ENCODE peak calls at places on chromosomes 11 and 22, in six cellular contexts. One of them, this sample, is unnamed.

GRCh38 chr22:46764779-46765485 is 2.5 kb downstream of the TBC1D22A start:
- DNase-seq in WTC11: no peak
- DNase-seq in endothelial cell of umbilical vein: no peak
- DNase-seq in A549: no peak
- DNase-seq in H1: no peak
- DNase-seq in K562: no peak
- DNase-seq in this sample: no peak

GRCh38 chr22:24011735-24012068 is 598 bp downstream of the CABIN1 start:
- DNase-seq in WTC11: no peak
- DNase-seq in endothelial cell of umbilical vein: no peak
- DNase-seq in A549: no peak
- DNase-seq in H1: no peak
- DNase-seq in K562: no peak
- DNase-seq in this sample: no peak

GRCh38 chr11:119320593-119321524 is 3.9 kb upstream of the MCAM start:
- DNase-seq in WTC11: peak; percentile 71
- DNase-seq in endothelial cell of umbilical vein: peak; percentile 73
- DNase-seq in A549: peak; percentile 22
- DNase-seq in H1: peak; percentile 78
- DNase-seq in K562: peak; percentile 84
- DNase-seq in this sample: no peak

GRCh38 chr11:119599864-119600593 is 129.0 kb downstream of the NECTIN1 start:
- DNase-seq in WTC11: no peak
- DNase-seq in endothelial cell of umbilical vein: no peak
- DNase-seq in A549: no peak
- DNase-seq in H1: no peak
- DNase-seq in K562: no peak
- DNase-seq in this sample: no peak

GRCh38 chr22:37166675-37167066 is 17.0 kb upstream of the IL2RB start:
- DNase-seq in WTC11: peak; percentile 84
- DNase-seq in endothelial cell of umbilical vein: peak; percentile 82
- DNase-seq in A549: peak; percentile 84
- DNase-seq in H1: peak; percentile 90
- DNase-seq in K562: peak; percentile 78
- DNase-seq in this sample: peak; percentile 42

GRCh38 chr11:106961518-106961917 is 56.8 kb downstream of the GUCY1A2 start:
- DNase-seq in WTC11: no peak
- DNase-seq in endothelial cell of umbilical vein: peak; percentile 10
- DNase-seq in A549: peak; percentile 53
- DNase-seq in H1: no peak
- DNase-seq in K562: no peak
- DNase-seq in this sample: no peak

GRCh38 chr11:118605116-118605867 is 2.1 kb upstream of the PHLDB1 start:
- DNase-seq in WTC11: no peak
- DNase-seq in endothelial cell of umbilical vein: peak; percentile 55
- DNase-seq in A549: no peak
- DNase-seq in H1: no peak
- DNase-seq in K562: peak; percentile 86
- DNase-seq in this sample: peak; percentile 41

GRCh38 chr11:120381401-120381800 is 45.2 kb downstream of the ARHGEF12 start:
- DNase-seq in WTC11: no peak
- DNase-seq in endothelial cell of umbilical vein: no peak
- DNase-seq in A549: no peak
- DNase-seq in H1: no peak
- DNase-seq in K562: no peak
- DNase-seq in this sample: peak; percentile 58

DNA sequence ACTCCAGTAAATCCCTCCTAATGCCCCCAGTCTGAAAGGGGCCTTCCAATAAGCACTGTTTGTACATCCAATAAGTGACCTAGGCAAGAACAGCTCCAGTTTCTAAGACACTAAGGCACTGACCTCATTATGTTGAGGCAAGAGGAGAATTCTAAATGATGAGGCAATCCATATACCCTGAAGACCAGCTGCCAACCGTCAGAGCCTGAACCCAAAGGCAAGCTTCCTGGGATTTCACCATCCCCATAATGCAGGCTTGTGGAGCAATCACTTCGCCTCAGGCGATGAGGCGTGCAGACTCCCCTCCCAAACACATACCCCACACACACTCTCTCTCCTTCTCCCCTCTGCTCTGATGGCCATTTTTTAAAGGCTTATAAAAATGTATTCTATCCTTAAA is 49.5 kb downstream of the LGR4 start:
- DNase-seq in WTC11: no peak
- DNase-seq in endothelial cell of umbilical vein: no peak
- DNase-seq in A549: peak; percentile 66
- DNase-seq in H1: no peak
- DNase-seq in K562: no peak
- DNase-seq in this sample: no peak
- TF ChIP-seq JUN in WTC11: no peak
- TF ChIP-seq JUN in endothelial cell of umbilical vein: no peak
- TF ChIP-seq JUN in A549: peak; percentile 31
- TF ChIP-seq JUN in H1: no peak
- TF ChIP-seq JUN in K562: no peak
- TF ChIP-seq JUN in this sample: no peak

GRCh38 chr11:129048911-129049310 is 106.2 kb upstream of the TP53AIP1 start:
- DNase-seq in WTC11: no peak
- DNase-seq in endothelial cell of umbilical vein: no peak
- DNase-seq in A549: no peak
- DNase-seq in H1: no peak
- DNase-seq in K562: no peak
- DNase-seq in this sample: no peak
- TF ChIP-seq JUN in WTC11: no peak
- TF ChIP-seq JUN in endothelial cell of umbilical vein: no peak
- TF ChIP-seq JUN in A549: no peak
- TF ChIP-seq JUN in H1: no peak
- TF ChIP-seq JUN in K562: no peak
- TF ChIP-seq JUN in this sample: no peak

GRCh38 chr11:36281850-36282249 is 7.4 kb downstream of the COMMD9 start:
- DNase-seq in WTC11: no peak
- DNase-seq in endothelial cell of umbilical vein: no peak
- DNase-seq in A549: no peak
- DNase-seq in H1: no peak
- DNase-seq in K562: no peak
- DNase-seq in this sample: no peak

GRCh38 chr11:36282926-36283325 is 6.3 kb downstream of the COMMD9 start:
- DNase-seq in WTC11: no peak
- DNase-seq in endothelial cell of umbilical vein: no peak
- DNase-seq in A549: no peak
- DNase-seq in H1: peak; percentile 22
- DNase-seq in K562: no peak
- DNase-seq in this sample: no peak

GRCh38 chr11:36273110-36273509 is 16.1 kb downstream of the COMMD9 start:
- DNase-seq in WTC11: no peak
- DNase-seq in endothelial cell of umbilical vein: no peak
- DNase-seq in A549: no peak
- DNase-seq in H1: no peak
- DNase-seq in K562: no peak
- DNase-seq in this sample: no peak

GRCh38 chr11:36280531-36280930 is 8.7 kb downstream of the COMMD9 start:
- DNase-seq in WTC11: no peak
- DNase-seq in endothelial cell of umbilical vein: no peak
- DNase-seq in A549: no peak
- DNase-seq in H1: no peak
- DNase-seq in K562: no peak
- DNase-seq in this sample: no peak

DNA sequence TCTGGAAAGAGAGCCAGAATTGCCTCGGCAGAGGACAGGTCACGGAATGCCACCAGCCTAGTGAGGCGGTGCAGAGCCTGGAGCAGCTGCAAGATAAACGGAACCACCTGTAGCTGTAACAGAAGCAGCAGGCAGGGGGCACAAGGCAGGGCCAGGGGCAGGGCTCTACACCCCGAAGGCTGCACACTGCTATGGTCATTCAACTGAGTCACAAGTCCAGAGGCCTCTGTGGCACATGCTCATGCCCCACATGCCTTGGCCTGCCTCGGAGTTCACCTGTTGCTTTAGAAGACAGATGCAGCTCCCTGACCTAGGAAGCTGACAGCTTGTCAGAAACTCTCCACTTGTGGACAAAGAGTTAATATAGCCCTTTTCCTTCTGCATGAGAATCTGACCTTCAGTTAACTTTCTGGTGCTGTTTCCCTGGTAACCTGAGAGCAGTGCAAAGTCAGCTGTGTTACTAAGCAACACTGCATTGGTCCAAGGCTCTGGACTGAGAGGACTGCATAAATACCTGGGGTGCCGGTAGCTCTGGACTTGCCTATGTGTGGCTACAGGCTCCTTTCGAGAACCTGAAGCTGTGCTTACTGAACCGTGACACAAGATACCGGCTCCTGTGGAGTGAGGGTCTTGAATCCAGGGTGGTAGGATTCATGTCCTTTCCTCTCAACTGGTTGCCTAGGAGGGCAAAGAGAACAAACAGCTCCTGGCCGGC is 10.5 kb downstream of the COMMD9 start:
- DNase-seq in WTC11: no peak
- DNase-seq in endothelial cell of umbilical vein: no peak
- DNase-seq in A549: no peak
- DNase-seq in H1: no peak
- DNase-seq in K562: no peak
- DNase-seq in this sample: no peak
- TF ChIP-seq JUN in WTC11: no peak
- TF ChIP-seq JUN in endothelial cell of umbilical vein: no peak
- TF ChIP-seq JUN in A549: no peak
- TF ChIP-seq JUN in H1: no peak
- TF ChIP-seq JUN in K562: no peak
- TF ChIP-seq JUN in this sample: no peak

GRCh38 chr11:101442171-101442570 is 141.6 kb downstream of the TRPC6 start:
- DNase-seq in WTC11: no peak
- DNase-seq in endothelial cell of umbilical vein: no peak
- DNase-seq in A549: no peak
- DNase-seq in H1: no peak
- DNase-seq in K562: no peak
- DNase-seq in this sample: no peak

GRCh38 chr11:101436511-101437142 is 147.2 kb downstream of the TRPC6 start:
- DNase-seq in WTC11: peak; percentile 74
- DNase-seq in endothelial cell of umbilical vein: peak; percentile 10
- DNase-seq in A549: peak; percentile 54
- DNase-seq in H1: peak; percentile 74
- DNase-seq in K562: peak; percentile 38
- DNase-seq in this sample: peak; percentile 18

GRCh38 chr11:101441747-101442146 is 142.1 kb downstream of the TRPC6 start:
- DNase-seq in WTC11: no peak
- DNase-seq in endothelial cell of umbilical vein: no peak
- DNase-seq in A549: no peak
- DNase-seq in H1: no peak
- DNase-seq in K562: no peak
- DNase-seq in this sample: no peak

GRCh38 chr11:101438126-101438525 is 145.7 kb downstream of the TRPC6 start:
- DNase-seq in WTC11: no peak
- DNase-seq in endothelial cell of umbilical vein: no peak
- DNase-seq in A549: no peak
- DNase-seq in H1: no peak
- DNase-seq in K562: no peak
- DNase-seq in this sample: no peak

GRCh38 chr11:101439488-101439887 is 144.3 kb downstream of the TRPC6 start:
- DNase-seq in WTC11: no peak
- DNase-seq in endothelial cell of umbilical vein: no peak
- DNase-seq in A549: no peak
- DNase-seq in H1: no peak
- DNase-seq in K562: no peak
- DNase-seq in this sample: no peak
- TF ChIP-seq JUN in WTC11: no peak
- TF ChIP-seq JUN in endothelial cell of umbilical vein: no peak
- TF ChIP-seq JUN in A549: no peak
- TF ChIP-seq JUN in H1: no peak
- TF ChIP-seq JUN in K562: no peak
- TF ChIP-seq JUN in this sample: no peak

DNA sequence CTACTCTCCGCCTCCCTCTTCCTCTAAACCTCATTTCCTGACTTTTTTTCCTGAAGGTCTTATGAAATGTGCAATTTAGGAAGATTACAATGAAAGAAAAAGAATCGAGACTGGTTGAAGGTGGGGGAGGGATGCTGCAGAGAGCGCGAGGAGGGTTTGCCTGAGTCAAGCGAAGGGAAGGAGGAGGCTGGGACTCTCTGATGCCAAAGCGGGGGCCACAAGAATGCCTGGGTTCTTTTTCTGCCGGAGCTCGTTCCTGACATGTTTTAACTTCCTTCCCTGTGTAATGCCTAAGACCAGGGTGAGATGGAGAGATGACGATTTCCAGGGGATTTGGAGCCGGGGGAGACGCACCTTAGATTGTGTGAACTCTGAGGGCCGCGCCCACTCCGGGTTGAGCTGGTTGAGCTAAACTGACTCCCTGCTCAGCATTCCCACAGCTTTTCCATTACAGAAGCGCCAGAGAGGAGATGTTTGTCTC is 270.5 kb upstream of the SORL1-AS1 start:
- DNase-seq in WTC11: peak; percentile 36
- DNase-seq in endothelial cell of umbilical vein: peak; percentile 73
- DNase-seq in A549: no peak
- DNase-seq in H1: peak; percentile 58
- DNase-seq in K562: no peak
- DNase-seq in this sample: no peak
- TF ChIP-seq JUN in WTC11: no peak
- TF ChIP-seq JUN in endothelial cell of umbilical vein: no peak
- TF ChIP-seq JUN in A549: no peak
- TF ChIP-seq JUN in H1: no peak
- TF ChIP-seq JUN in K562: no peak
- TF ChIP-seq JUN in this sample: no peak

DNA sequence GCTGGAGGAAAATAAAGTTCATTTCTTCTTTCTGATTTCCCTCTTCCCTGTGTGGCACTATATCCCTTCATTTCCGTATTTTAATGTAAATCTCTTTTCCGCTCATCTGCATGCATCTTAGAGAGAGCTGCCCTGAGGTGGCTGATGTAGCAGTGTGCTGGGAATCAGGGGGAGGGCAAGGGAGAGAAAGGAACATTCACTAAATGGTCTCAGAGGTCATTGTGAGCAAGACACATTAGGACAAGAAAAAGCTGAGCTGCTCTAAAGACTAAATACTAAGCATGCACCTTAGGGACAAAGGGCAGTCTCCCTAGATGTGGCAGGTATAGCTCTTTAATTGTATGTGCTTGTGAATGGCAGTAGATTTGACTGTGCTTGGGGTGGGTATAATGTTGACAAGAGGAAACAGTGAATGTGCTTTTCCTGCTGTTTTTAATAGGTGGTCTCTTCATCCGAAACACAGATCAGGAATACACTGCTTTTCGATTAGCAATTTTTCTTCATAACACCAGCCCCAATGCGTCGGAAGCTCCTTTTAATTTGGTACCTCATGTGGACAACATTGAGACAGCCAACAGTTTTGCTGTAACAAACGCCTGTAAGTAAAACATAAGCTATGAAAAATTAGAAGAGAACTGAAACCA is 2.1 kb downstream of the GRIA4 start:
- DNase-seq in WTC11: no peak
- DNase-seq in endothelial cell of umbilical vein: no peak
- DNase-seq in A549: no peak
- DNase-seq in H1: no peak
- DNase-seq in K562: no peak
- DNase-seq in this sample: no peak
- TF ChIP-seq JUN in WTC11: no peak
- TF ChIP-seq JUN in endothelial cell of umbilical vein: no peak
- TF ChIP-seq JUN in A549: no peak
- TF ChIP-seq JUN in H1: no peak
- TF ChIP-seq JUN in K562: no peak
- TF ChIP-seq JUN in this sample: no peak

DNA sequence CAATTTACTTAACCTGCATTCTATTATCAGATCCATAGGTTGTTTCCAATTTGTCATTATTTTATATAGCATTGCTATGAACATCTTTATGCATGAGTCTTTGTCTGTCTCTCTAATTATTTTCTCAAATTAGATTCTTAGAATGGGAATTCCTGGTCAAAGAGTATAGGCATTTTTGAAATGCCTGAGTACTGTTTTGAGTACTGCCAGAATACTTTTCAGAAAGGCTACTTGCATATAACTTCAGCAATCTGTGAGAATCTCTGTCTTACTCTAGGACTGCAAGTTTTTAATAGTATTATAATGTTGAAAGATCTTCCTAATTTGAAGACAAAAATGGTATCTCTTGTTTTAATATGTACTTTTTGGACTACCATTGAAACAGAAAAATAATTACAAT is 56.6 kb downstream of the KCNC1 start:
- DNase-seq in WTC11: no peak
- DNase-seq in endothelial cell of umbilical vein: no peak
- DNase-seq in A549: no peak
- DNase-seq in H1: no peak
- DNase-seq in K562: no peak
- DNase-seq in this sample: no peak
- TF ChIP-seq JUN in WTC11: no peak
- TF ChIP-seq JUN in endothelial cell of umbilical vein: no peak
- TF ChIP-seq JUN in A549: no peak
- TF ChIP-seq JUN in H1: no peak
- TF ChIP-seq JUN in K562: no peak
- TF ChIP-seq JUN in this sample: no peak

This sample was measured in HepG2.